ENCODE peak calls at places on chromosomes 11 and 22, in four cellular contexts. One of them, this sample, is unnamed. For H3K4me1, the result is how much of the 10 kb centered on the place peaks cover.

GRCh38 chr11:113131036-113131775 is 170.0 kb downstream of the NCAM1 start:
- DNase-seq in GM23248: no peak
- DNase-seq in heart right ventricle: no peak
- DNase-seq in testis: no peak
- DNase-seq in this sample: no peak

GRCh38 chr11:92152245-92152644 is 72.4 kb upstream of the FAT3 start:
- DNase-seq in GM23248: peak
- DNase-seq in heart right ventricle: no peak
- DNase-seq in testis: no peak
- DNase-seq in this sample: no peak

GRCh38 chr11:114073506-114074381 is 14.2 kb downstream of the ZBTB16 start:
- DNase-seq in GM23248: no peak
- DNase-seq in heart right ventricle: no peak
- DNase-seq in testis: no peak
- DNase-seq in this sample: no peak

GRCh38 chr22:36374603-36375024 is 13.2 kb downstream of the MYH9 start:
- DNase-seq in GM23248: peak
- DNase-seq in heart right ventricle: no peak
- DNase-seq in testis: no peak
- DNase-seq in this sample: peak

GRCh38 chr11:111586305-111586915 is 15.8 kb upstream of the SIK2 start:
- DNase-seq in GM23248: peak
- DNase-seq in heart right ventricle: no peak
- DNase-seq in testis: peak
- DNase-seq in this sample: no peak

GRCh38 chr11:104094576-104094975 is 58.1 kb downstream of the DDI1 start:
- DNase-seq in GM23248: peak
- DNase-seq in heart right ventricle: no peak
- DNase-seq in testis: no peak
- DNase-seq in this sample: no peak

GRCh38 chr11:47992959-47993820 is 12.8 kb downstream of the PTPRJ start:
- DNase-seq in GM23248: peak
- DNase-seq in heart right ventricle: no peak
- DNase-seq in testis: no peak
- DNase-seq in this sample: no peak

GRCh38 chr22:29784451-29785361 is 17.5 kb downstream of the UQCR10 start:
- DNase-seq in GM23248: peak
- DNase-seq in heart right ventricle: peak
- DNase-seq in testis: peak
- DNase-seq in this sample: peak

GRCh38 chr11:128171496-128171895 is 415.9 kb downstream of the ETS1 start:
- DNase-seq in GM23248: peak
- DNase-seq in heart right ventricle: no peak
- DNase-seq in testis: no peak
- DNase-seq in this sample: no peak

GRCh38 chr11:115699733-115700132 is 195.5 kb upstream of the CADM1 start:
- DNase-seq in GM23248: peak
- DNase-seq in heart right ventricle: no peak
- DNase-seq in testis: no peak
- DNase-seq in this sample: no peak

GRCh38 chr11:57776101-57776511 is 14.5 kb downstream of the CTNND1 start:
- DNase-seq in GM23248: peak
- DNase-seq in heart right ventricle: no peak
- DNase-seq in testis: no peak
- DNase-seq in this sample: no peak

GRCh38 chr11:61045271-61045670 is 57.0 kb upstream of the CD5 start:
- DNase-seq in GM23248: no peak
- DNase-seq in heart right ventricle: no peak
- DNase-seq in testis: no peak
- DNase-seq in this sample: no peak

GRCh38 chr11:126682590-126682989 is 318.0 kb downstream of the KIRREL3 start:
- DNase-seq in GM23248: no peak
- DNase-seq in heart right ventricle: no peak
- DNase-seq in testis: no peak
- DNase-seq in this sample: no peak

GRCh38 chr22:33350391-33350955 is 292.3 kb upstream of the SYN3 start:
- DNase-seq in GM23248: no peak
- DNase-seq in heart right ventricle: no peak
- DNase-seq in testis: no peak
- DNase-seq in this sample: no peak

GRCh38 chr11:117229411-117229810 is 2.5 kb downstream of the PCSK7 start:
- DNase-seq in GM23248: no peak
- DNase-seq in heart right ventricle: no peak
- DNase-seq in testis: no peak
- DNase-seq in this sample: no peak

GRCh38 chr22:36536717-36537116 is 7.8 kb upstream of the EIF3D start:
- DNase-seq in GM23248: no peak
- DNase-seq in heart right ventricle: no peak
- DNase-seq in testis: no peak
- DNase-seq in this sample: no peak

GRCh38 chr11:100687032-100687629 is at the start of gene ARHGAP42:
- DNase-seq in GM23248: peak
- DNase-seq in heart right ventricle: peak
- DNase-seq in testis: peak
- DNase-seq in this sample: peak

GRCh38 chr11:36574486-36574885 is 6.7 kb downstream of the RAG1 start:
- DNase-seq in GM23248: no peak
- DNase-seq in heart right ventricle: no peak
- DNase-seq in testis: no peak
- DNase-seq in this sample: no peak

GRCh38 chr22:45958971-45959370 is 18.0 kb downstream of the WNT7B start:
- DNase-seq in GM23248: no peak
- DNase-seq in heart right ventricle: no peak
- DNase-seq in testis: no peak
- DNase-seq in this sample: no peak

GRCh38 chr11:2841411-2842190 is 44.0 kb downstream of the CDKN1C start:
- DNase-seq in GM23248: no peak
- DNase-seq in heart right ventricle: no peak
- DNase-seq in testis: no peak
- DNase-seq in this sample: no peak

GRCh38 chr11:111939836-111940604 is 2.9 kb downstream of the DIXDC1 start:
- DNase-seq in GM23248: peak
- DNase-seq in heart right ventricle: no peak
- DNase-seq in testis: no peak
- DNase-seq in this sample: no peak

GRCh38 chr11:291281-292210 is 2.6 kb downstream of the PGGHG start:
- DNase-seq in GM23248: no peak
- DNase-seq in heart right ventricle: peak
- DNase-seq in testis: no peak
- DNase-seq in this sample: peak

GRCh38 chr22:45905924-45906865 is 70.8 kb downstream of the WNT7B start:
- DNase-seq in GM23248: peak
- DNase-seq in heart right ventricle: peak
- DNase-seq in testis: no peak
- DNase-seq in this sample: peak

GRCh38 chr22:46083383-46084350 is 66.7 kb upstream of the PPARA start:
- DNase-seq in GM23248: peak
- DNase-seq in heart right ventricle: peak
- DNase-seq in testis: peak
- DNase-seq in this sample: peak

GRCh38 chr11:35798983-35799382 is 136.4 kb downstream of the TRIM44 start:
- DNase-seq in GM23248: no peak
- DNase-seq in heart right ventricle: no peak
- DNase-seq in testis: no peak
- DNase-seq in this sample: no peak

GRCh38 chr11:131504199-131504949 is 134.0 kb downstream of the NTM start:
- DNase-seq in GM23248: no peak
- DNase-seq in heart right ventricle: no peak
- DNase-seq in testis: peak
- DNase-seq in this sample: no peak

GRCh38 chr22:23530766-23531282 is 49.3 kb downstream of the IGLL1 start:
- DNase-seq in GM23248: no peak
- DNase-seq in heart right ventricle: no peak
- DNase-seq in testis: no peak
- DNase-seq in this sample: no peak

GRCh38 chr22:21000215-21000986 is 1.5 kb downstream of the THAP7 start:
- DNase-seq in GM23248: peak
- DNase-seq in heart right ventricle: no peak
- DNase-seq in testis: no peak
- DNase-seq in this sample: peak

GRCh38 chr11:71470956-71471355 is 18.0 kb downstream of the NADSYN1 start:
- DNase-seq in GM23248: no peak
- DNase-seq in heart right ventricle: no peak
- DNase-seq in testis: no peak
- DNase-seq in this sample: no peak

GRCh38 chr11:70120674-70121073 is 42.6 kb downstream of the ANO1 start:
- DNase-seq in GM23248: no peak
- DNase-seq in heart right ventricle: peak
- DNase-seq in testis: no peak
- DNase-seq in this sample: peak
- H3K4me1 ChIP-seq in GM23248: under half
- H3K4me1 ChIP-seq in heart right ventricle: under half
- H3K4me1 ChIP-seq in testis: under half
- H3K4me1 ChIP-seq in this sample: under half

DNA sequence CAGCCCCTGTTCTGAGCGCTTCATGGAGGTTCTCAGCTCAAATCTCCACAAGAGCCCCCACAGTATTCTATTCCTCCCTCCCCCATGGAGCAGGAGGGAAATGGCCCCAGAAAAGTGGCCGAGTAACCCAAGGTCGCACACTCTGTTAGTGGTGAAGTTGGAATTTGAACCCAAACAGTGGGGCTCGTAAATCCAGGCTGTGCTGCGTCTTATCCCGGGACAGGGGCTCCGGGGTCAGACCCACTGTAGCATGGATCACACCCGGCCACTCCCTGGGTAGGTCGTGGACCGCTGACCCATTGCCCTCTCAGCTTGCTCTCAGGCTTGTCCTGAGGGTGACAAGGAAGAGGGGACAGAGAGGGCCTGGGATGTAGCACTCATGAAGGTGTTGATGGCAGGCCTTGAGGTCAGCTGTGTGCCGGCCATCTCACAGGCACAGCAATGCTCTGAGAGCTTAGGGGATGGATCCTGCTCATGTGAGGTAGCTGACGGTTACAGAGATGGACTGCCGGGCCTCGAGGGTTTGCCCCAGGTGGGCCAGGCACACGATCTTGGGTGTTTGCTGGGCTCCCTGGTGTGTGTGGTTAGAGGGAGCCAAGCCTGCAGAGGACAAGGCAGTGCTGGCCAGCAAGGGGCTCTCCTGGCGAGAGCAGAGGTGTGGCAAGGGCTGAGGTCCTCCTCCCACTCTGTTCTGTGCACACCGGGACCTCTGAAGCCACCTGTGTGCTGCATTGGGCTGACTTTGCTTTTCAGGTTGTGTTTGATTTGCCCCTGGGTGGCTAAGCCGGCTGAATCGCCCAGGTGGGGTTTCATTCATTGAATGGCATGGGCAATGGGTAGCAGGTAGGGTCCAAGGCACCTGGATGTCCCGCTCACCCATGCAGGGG is 2.3 kb upstream of the FGF19 start:
- DNase-seq in GM23248: no peak
- DNase-seq in heart right ventricle: no peak
- DNase-seq in testis: no peak
- DNase-seq in this sample: no peak
- H3K4me3 ChIP-seq in GM23248: no peak
- H3K4me3 ChIP-seq in heart right ventricle: no peak
- H3K4me3 ChIP-seq in testis: no peak
- H3K4me3 ChIP-seq in this sample: no peak

GRCh38 chr11:68651985-68652682 is 32.2 kb upstream of the GAL start:
- DNase-seq in GM23248: no peak
- DNase-seq in heart right ventricle: no peak
- DNase-seq in testis: no peak
- DNase-seq in this sample: no peak

GRCh38 chr11:68651208-68651984 is 32.9 kb upstream of the GAL start:
- DNase-seq in GM23248: peak
- DNase-seq in heart right ventricle: no peak
- DNase-seq in testis: no peak
- DNase-seq in this sample: no peak

GRCh38 chr11:68650801-68651200 is 33.5 kb upstream of the GAL start:
- DNase-seq in GM23248: no peak
- DNase-seq in heart right ventricle: no peak
- DNase-seq in testis: no peak
- DNase-seq in this sample: no peak

GRCh38 chr11:68652683-68653156 is 31.6 kb upstream of the GAL start:
- DNase-seq in GM23248: no peak
- DNase-seq in heart right ventricle: no peak
- DNase-seq in testis: no peak
- DNase-seq in this sample: no peak

DNA sequence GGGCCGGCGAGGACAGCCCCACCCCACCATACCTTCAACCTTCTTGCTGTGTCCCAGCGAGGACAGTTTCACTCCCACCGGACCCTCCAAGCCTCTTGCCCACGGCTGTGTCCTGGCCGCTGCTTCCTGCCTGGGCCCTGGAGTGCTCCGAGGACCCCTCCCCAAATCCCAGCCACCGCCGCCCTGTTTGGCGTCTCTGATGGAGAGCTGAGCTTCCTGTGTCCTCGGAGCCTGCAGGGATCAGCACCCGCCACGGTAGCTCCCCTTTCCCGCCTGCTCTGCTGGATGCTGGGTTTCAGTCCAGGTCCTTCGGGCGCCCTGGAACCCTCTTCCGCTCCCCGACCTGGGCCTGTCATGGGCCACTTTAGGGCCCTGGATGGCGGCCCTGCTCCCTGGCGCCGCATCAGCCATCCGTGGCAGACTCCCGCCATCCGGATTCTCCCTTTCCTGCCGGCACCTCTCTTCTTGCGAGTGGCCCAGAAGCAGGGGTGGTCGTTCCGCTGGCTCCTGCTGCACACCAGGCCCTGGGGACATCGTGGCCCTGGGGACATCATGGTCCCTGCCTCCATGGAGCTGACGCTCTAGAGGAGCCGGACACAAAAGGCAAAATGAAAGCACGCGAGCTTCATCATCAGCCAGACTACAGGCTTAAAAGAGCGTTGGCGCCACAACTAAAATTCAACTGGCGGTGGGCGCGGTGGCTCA is 34.3 kb upstream of the GAL start:
- DNase-seq in GM23248: no peak
- DNase-seq in heart right ventricle: no peak
- DNase-seq in testis: no peak
- DNase-seq in this sample: no peak
- H3K4me1 ChIP-seq in GM23248: under half
- H3K4me1 ChIP-seq in heart right ventricle: under half
- H3K4me1 ChIP-seq in testis: under half
- H3K4me1 ChIP-seq in this sample: under half

DNA sequence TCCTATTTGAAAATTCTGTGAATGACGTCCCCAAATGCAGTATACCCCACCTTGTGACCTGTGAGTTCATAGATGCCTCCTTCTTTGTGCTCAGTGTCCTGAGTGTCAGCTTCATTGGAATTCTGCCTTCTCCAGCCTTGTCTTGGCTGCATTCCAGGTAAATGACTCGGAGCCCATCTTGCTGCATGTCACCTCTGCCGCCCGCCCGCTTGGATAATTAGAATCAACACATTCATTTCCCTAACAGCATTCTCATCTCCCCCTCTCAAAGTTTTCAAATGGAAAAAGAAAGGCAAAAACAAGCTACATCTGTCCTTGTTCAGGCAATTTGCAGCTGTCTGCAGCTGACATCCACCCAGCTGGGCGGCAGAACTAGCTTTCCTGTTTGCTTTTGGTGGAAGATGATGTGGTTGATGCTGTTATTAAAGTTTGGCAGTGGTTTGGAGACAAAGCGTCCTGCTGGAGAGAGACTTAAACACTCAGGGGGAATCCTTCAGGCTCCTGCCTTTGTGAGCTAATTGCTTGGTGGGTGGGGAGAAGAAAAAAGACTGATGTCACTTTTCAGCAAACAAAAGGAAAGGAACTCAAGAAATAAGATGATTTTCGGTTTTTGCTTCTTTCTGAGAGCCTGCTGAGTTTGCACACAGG is 198.8 kb upstream of the SEZ6L start:
- DNase-seq in GM23248: no peak
- DNase-seq in heart right ventricle: peak
- DNase-seq in testis: no peak
- DNase-seq in this sample: no peak
- H3K4me3 ChIP-seq in GM23248: no peak
- H3K4me3 ChIP-seq in heart right ventricle: no peak
- H3K4me3 ChIP-seq in testis: no peak
- H3K4me3 ChIP-seq in this sample: no peak

GRCh38 chr11:6485661-6486060 is 4.4 kb downstream of the TIMM10B start:
- DNase-seq in GM23248: no peak
- DNase-seq in heart right ventricle: no peak
- DNase-seq in testis: no peak
- DNase-seq in this sample: no peak
- H3K4me1 ChIP-seq in GM23248: under half
- H3K4me1 ChIP-seq in heart right ventricle: under half
- H3K4me1 ChIP-seq in testis: under half
- H3K4me1 ChIP-seq in this sample: under half